ENCODE peak calls at places on chromosomes 7 and 10, in six cellular contexts. One of them, this sample, is unnamed.

GRCh38 chr7:31761646-31762045 is 74.6 kb downstream of the PPP1R17 start:
- DNase-seq in NCI-H1092 treated with DMSO at 0.1 percent for 48 hours: no peak
- DNase-seq in AG10803: peak
- DNase-seq in SW480: no peak
- DNase-seq in anterior cingulate cortex: no peak
- DNase-seq in T-helper 2 cell: no peak
- DNase-seq in this sample: no peak

GRCh38 chr10:59176241-59177030 is at the start of gene PHYHIPL:
- DNase-seq in NCI-H1092 treated with DMSO at 0.1 percent for 48 hours: peak
- DNase-seq in AG10803: no peak
- DNase-seq in SW480: peak
- DNase-seq in anterior cingulate cortex: peak
- DNase-seq in T-helper 2 cell: no peak
- DNase-seq in this sample: no peak

GRCh38 chr7:141866974-141867373 is 25.7 kb upstream of the PRSS37 start:
- DNase-seq in NCI-H1092 treated with DMSO at 0.1 percent for 48 hours: no peak
- DNase-seq in AG10803: no peak
- DNase-seq in SW480: no peak
- DNase-seq in anterior cingulate cortex: no peak
- DNase-seq in T-helper 2 cell: no peak
- DNase-seq in this sample: no peak

GRCh38 chr7:108716783-108717182 is 147.1 kb downstream of the DNAJB9 start:
- DNase-seq in NCI-H1092 treated with DMSO at 0.1 percent for 48 hours: no peak
- DNase-seq in AG10803: peak
- DNase-seq in SW480: no peak
- DNase-seq in anterior cingulate cortex: no peak
- DNase-seq in T-helper 2 cell: no peak
- DNase-seq in this sample: no peak

GRCh38 chr10:61812052-61812721 is 89.3 kb upstream of the ARID5B start:
- DNase-seq in NCI-H1092 treated with DMSO at 0.1 percent for 48 hours: no peak
- DNase-seq in AG10803: no peak
- DNase-seq in SW480: no peak
- DNase-seq in anterior cingulate cortex: no peak
- DNase-seq in T-helper 2 cell: no peak
- DNase-seq in this sample: no peak

GRCh38 chr7:64999165-65000004 is 7.1 kb downstream of the ERV3-1 start:
- DNase-seq in NCI-H1092 treated with DMSO at 0.1 percent for 48 hours: no peak
- DNase-seq in AG10803: peak
- DNase-seq in SW480: no peak
- DNase-seq in anterior cingulate cortex: no peak
- DNase-seq in T-helper 2 cell: no peak
- DNase-seq in this sample: peak

GRCh38 chr10:69759641-69760040 is 42.1 kb upstream of the COL13A1 start:
- DNase-seq in NCI-H1092 treated with DMSO at 0.1 percent for 48 hours: no peak
- DNase-seq in AG10803: no peak
- DNase-seq in SW480: no peak
- DNase-seq in anterior cingulate cortex: no peak
- DNase-seq in T-helper 2 cell: no peak
- DNase-seq in this sample: no peak

GRCh38 chr10:125564570-125564969 is 118.4 kb downstream of the TEX36 start:
- DNase-seq in NCI-H1092 treated with DMSO at 0.1 percent for 48 hours: no peak
- DNase-seq in AG10803: no peak
- DNase-seq in SW480: no peak
- DNase-seq in anterior cingulate cortex: no peak
- DNase-seq in T-helper 2 cell: no peak
- DNase-seq in this sample: no peak

GRCh38 chr7:111292026-111292430 is 201.1 kb downstream of the LRRN3 start:
- DNase-seq in NCI-H1092 treated with DMSO at 0.1 percent for 48 hours: peak
- DNase-seq in AG10803: peak
- DNase-seq in SW480: no peak
- DNase-seq in anterior cingulate cortex: no peak
- DNase-seq in T-helper 2 cell: no peak
- DNase-seq in this sample: no peak

GRCh38 chr7:149205690-149206381 is 10.5 kb downstream of the ZNF282 start:
- DNase-seq in NCI-H1092 treated with DMSO at 0.1 percent for 48 hours: no peak
- DNase-seq in AG10803: no peak
- DNase-seq in SW480: no peak
- DNase-seq in anterior cingulate cortex: no peak
- DNase-seq in T-helper 2 cell: no peak
- DNase-seq in this sample: peak

GRCh38 chr10:69802424-69803161 is 887 bp downstream of the COL13A1 start:
- DNase-seq in NCI-H1092 treated with DMSO at 0.1 percent for 48 hours: no peak
- DNase-seq in AG10803: peak
- DNase-seq in SW480: peak
- DNase-seq in anterior cingulate cortex: no peak
- DNase-seq in T-helper 2 cell: no peak
- DNase-seq in this sample: no peak

GRCh38 chr7:121301441-121302213 is 27.2 kb upstream of the WNT16 start:
- DNase-seq in NCI-H1092 treated with DMSO at 0.1 percent for 48 hours: no peak
- DNase-seq in AG10803: no peak
- DNase-seq in SW480: no peak
- DNase-seq in anterior cingulate cortex: no peak
- DNase-seq in T-helper 2 cell: no peak
- DNase-seq in this sample: no peak

GRCh38 chr7:39459606-39460090 is 106.6 kb upstream of the YAE1 start:
- DNase-seq in NCI-H1092 treated with DMSO at 0.1 percent for 48 hours: no peak
- DNase-seq in AG10803: no peak
- DNase-seq in SW480: no peak
- DNase-seq in anterior cingulate cortex: no peak
- DNase-seq in T-helper 2 cell: no peak
- DNase-seq in this sample: no peak

GRCh38 chr10:3948843-3949242 is 163.8 kb upstream of the KLF6 start:
- DNase-seq in NCI-H1092 treated with DMSO at 0.1 percent for 48 hours: peak
- DNase-seq in AG10803: no peak
- DNase-seq in SW480: no peak
- DNase-seq in anterior cingulate cortex: no peak
- DNase-seq in T-helper 2 cell: peak
- DNase-seq in this sample: no peak

This sample was measured in HT-29.